ENCODE peak calls at places on chromosomes 6 and 20, in six cellular contexts. F is astrocyte of the spinal cord, O is fibroblast of lung, W is body of pancreas, C is mucosa of descending colon, V is heart left ventricle. G is an unnamed sample.

GRCh38 chr6:167825759-167826229 is 917 bp upstream of the AFDN start:
- DNase-seq in F (no peak), O (no peak), W (peak), C (peak), V (peak), G (no peak)

GRCh38 chr20:19975436-19975799 is 41.7 kb upstream of the NAA20 start:
- DNase-seq in F (peak), O (peak), W (peak), C (no peak), V (peak), G (peak)

GRCh38 chr20:48777005-48777404 is 50.8 kb downstream of the PREX1 start:
- DNase-seq in F (no peak), O (no peak), W (peak), C (no peak), V (no peak), G (no peak)

GRCh38 chr20:52826321-52826720 is 145.8 kb upstream of the TSHZ2 start:
- DNase-seq in F (no peak), O (no peak), W (no peak), C (no peak), V (no peak), G (no peak)

GRCh38 chr6:138598562-138599173 is 99.4 kb upstream of the NHSL1 start:
- DNase-seq in F (no peak), O (no peak), W (no peak), C (no peak), V (no peak), G (no peak)

GRCh38 chr20:50995506-50995905 is 27.4 kb downstream of the KCNG1 start:
- DNase-seq in F (no peak), O (peak), W (no peak), C (no peak), V (no peak), G (peak)

GRCh38 chr6:105357147-105357546 is 45.7 kb downstream of the PREP start:
- DNase-seq in F (no peak), O (no peak), W (no peak), C (no peak), V (no peak), G (no peak)

GRCh38 chr20:672975-673604 is 2.5 kb downstream of the SCRT2 start:
- DNase-seq in F (no peak), O (no peak), W (no peak), C (no peak), V (no peak), G (no peak)

GRCh38 chr20:54063998-54064676 is 6.3 kb downstream of the BCAS1 start:
- DNase-seq in F (no peak), O (no peak), W (no peak), C (no peak), V (no peak), G (no peak)

GRCh38 chr20:54064939-54065338 is 5.5 kb downstream of the BCAS1 start:
- DNase-seq in F (no peak), O (no peak), W (no peak), C (no peak), V (no peak), G (no peak)

GRCh38 chr20:54062812-54063280 is 7.5 kb downstream of the BCAS1 start:
- DNase-seq in F (peak), O (peak), W (no peak), C (no peak), V (no peak), G (peak)

GRCh38 chr20:54065601-54066038 is 4.8 kb downstream of the BCAS1 start:
- DNase-seq in F (no peak), O (no peak), W (no peak), C (no peak), V (no peak), G (no peak)

GRCh38 chr20:54063580-54063979 is 6.8 kb downstream of the BCAS1 start:
- DNase-seq in F (no peak), O (no peak), W (no peak), C (no peak), V (no peak), G (no peak)
- H3K4me3 ChIP-seq in F (no peak), O (no peak), W (no peak), C (no peak), V (no peak), G (no peak)

GRCh38 chr6:85537055-85537494 is 56.6 kb downstream of the SNX14 start:
- DNase-seq in F (peak), O (peak), W (no peak), C (no peak), V (no peak), G (peak)
- TF ChIP-seq CTCF in F (peak), O (no peak), W (peak), C (peak), V (peak), G (peak)

DNA sequence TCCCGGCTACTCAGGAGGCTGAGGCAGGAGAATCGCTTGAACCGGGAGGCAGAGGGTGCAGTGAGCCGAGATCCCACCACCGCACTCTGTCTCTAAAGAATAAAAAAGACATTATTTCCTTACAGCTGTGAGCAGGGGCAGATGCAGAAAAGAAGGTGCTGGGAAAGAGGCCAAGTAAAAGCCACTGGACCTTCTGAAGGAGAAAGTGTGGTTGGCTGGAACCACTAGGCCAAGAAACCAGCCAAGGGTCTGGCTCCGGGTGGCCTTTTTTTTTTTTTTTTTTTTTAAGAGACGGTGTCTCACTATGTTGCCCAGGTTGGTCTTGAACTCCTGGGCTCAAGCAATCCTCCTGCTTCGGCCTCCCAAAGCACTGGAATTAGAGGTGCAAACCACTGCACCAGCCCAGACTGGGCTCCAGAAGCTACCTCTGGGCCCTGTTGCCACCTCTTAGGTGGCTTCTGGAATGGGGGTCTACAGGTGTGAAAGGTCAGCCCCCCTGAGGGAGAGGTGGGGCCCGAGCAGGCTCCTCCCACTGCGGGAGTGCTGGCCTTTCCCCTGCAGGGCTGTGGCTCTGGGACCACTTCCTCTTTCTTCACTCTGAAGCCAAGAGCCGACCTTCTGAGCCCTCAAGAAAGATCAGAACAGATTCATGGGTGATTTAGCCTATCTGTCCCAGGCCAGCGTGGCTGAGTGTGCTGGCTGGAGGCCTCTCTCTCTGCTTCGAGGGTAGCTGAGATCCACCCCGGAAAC is at the start of gene FGD2:
- DNase-seq in F (no peak), O (no peak), W (peak), C (no peak), V (no peak), G (no peak)
- H3K4me3 ChIP-seq in F (no peak), O (no peak), W (no peak), C (no peak), V (peak), G (no peak)

GRCh38 chr6:21128601-21129000 is 464.9 kb upstream of the SOX4 start:
- DNase-seq in F (no peak), O (no peak), W (no peak), C (no peak), V (no peak), G (no peak)

GRCh38 chr6:21121737-21122136 is 471.8 kb upstream of the SOX4 start:
- DNase-seq in F (no peak), O (no peak), W (no peak), C (no peak), V (no peak), G (no peak)

GRCh38 chr6:21123485-21124436 is 469.8 kb upstream of the SOX4 start:
- DNase-seq in F (no peak), O (no peak), W (no peak), C (no peak), V (no peak), G (no peak)
- TF ChIP-seq CTCF in F (no peak), O (no peak), W (no peak), C (no peak), V (no peak), G (no peak)